ENCODE peak calls at places on chromosomes 5 and 9, in five cellular contexts. O is astrocyte of the hippocampus; N is mesenchymal stem cell; L is activated T-helper 1 cell treated with anti-CD3 and anti-CD28 coated beads, Interleukin-2, amount 50 U/mL, for 16 hours; Y is GM20000. S is an unnamed sample.

GRCh38 chr5:88660947-88661869 is 221.8 kb downstream of the MEF2C start:
- DNase-seq in N (peak; percentile 58), L (no peak), O (peak; percentile 99), Y (peak; percentile 86), S (peak; percentile 97)

GRCh38 chr5:149828161-149829011 is 98.3 kb downstream of the PPARGC1B start:
- DNase-seq in N (peak; percentile 92), Y (peak; percentile 83), L (peak; percentile 73), O (peak; percentile 94), S (peak; percentile 90)

GRCh38 chr9:13570521-13570974 is 291.1 kb upstream of the MPDZ start:
- DNase-seq in Y (no peak), O (no peak), L (no peak), N (no peak), S (no peak)

GRCh38 chr5:93794954-93795353 is 53.6 kb upstream of the POU5F2 start:
- DNase-seq in O (no peak), Y (no peak), N (no peak), L (no peak), S (no peak)

GRCh38 chr5:150009671-150010387 is 9.3 kb downstream of the HMGXB3 start:
- DNase-seq in Y (no peak), L (no peak), O (no peak), N (peak; percentile 10), S (no peak)

GRCh38 chr5:36683821-36684434 is 77.5 kb downstream of the SLC1A3 start:
- DNase-seq in Y (no peak), L (no peak), N (peak; percentile 69), O (no peak), S (no peak)

GRCh38 chr5:97231025-97231636 is 48.1 kb upstream of the RIOK2 start:
- DNase-seq in Y (peak; percentile 46), O (peak; percentile 83), L (no peak), N (peak; percentile 77), S (peak; percentile 86)

GRCh38 chr9:132699926-132700325 is 29.7 kb downstream of the GTF3C4 start:
- DNase-seq in Y (no peak), O (no peak), N (peak; percentile 34), L (no peak), S (no peak)

GRCh38 chr9:37476930-37477329 is 8.8 kb upstream of the POLR1E start:
- DNase-seq in L (no peak), Y (no peak), N (no peak), O (no peak), S (no peak)

GRCh38 chr9:129714393-129715051 is 38.3 kb downstream of the PTGES start:
- DNase-seq in Y (no peak), N (no peak), O (no peak), L (no peak), S (no peak)

GRCh38 chr5:103262422-103262871 is 3.9 kb downstream of the MACIR start:
- DNase-seq in Y (no peak), O (peak; percentile 42), L (no peak), N (peak; percentile 23), S (peak; percentile 64)

GRCh38 chr9:77708416-77708815 is 60.3 kb upstream of the GNA14 start:
- DNase-seq in O (peak; percentile 27), Y (no peak), L (no peak), N (peak; percentile 43), S (peak; percentile 69)

GRCh38 chr5:169695919-169696490 is 58.9 kb downstream of the DOCK2 start:
- DNase-seq in N (peak; percentile 94), Y (no peak), L (no peak), O (peak; percentile 96), S (peak; percentile 99)

GRCh38 chr9:137606005-137606601 is 617 bp downstream of the ARRDC1 start:
- DNase-seq in O (peak; percentile 47), L (no peak), N (no peak), Y (no peak), S (no peak)

GRCh38 chr5:31449175-31449574 is 82.7 kb downstream of the DROSHA start:
- DNase-seq in L (no peak), Y (no peak), N (no peak), O (peak; percentile 39), S (no peak)

GRCh38 chr5:82330506-82330905 is 52.4 kb upstream of the RPS23 start:
- DNase-seq in L (no peak), Y (no peak), N (no peak), O (no peak), S (no peak)

GRCh38 chr5:162384225-162384624 is 316.7 kb downstream of the GABRG2 start:
- DNase-seq in L (no peak), Y (no peak), O (no peak), N (no peak), S (no peak)

GRCh38 chr5:173016621-173017046 is 33.1 kb downstream of the ATP6V0E1 start:
- DNase-seq in O (peak; percentile 78), L (no peak), N (peak; percentile 90), Y (no peak), S (peak; percentile 73)

GRCh38 chr5:83095973-83096539 is 18.7 kb downstream of the XRCC4 start:
- DNase-seq in Y (no peak), N (peak; percentile 85), O (peak; percentile 89), L (no peak), S (peak; percentile 80)

GRCh38 chr5:114857951-114858401 is 311.7 kb downstream of the TRIM36 start:
- DNase-seq in Y (no peak), L (no peak), N (no peak), O (peak; percentile 75), S (peak; percentile 19)

GRCh38 chr5:174317261-174317894 is 271.9 kb downstream of the NSG2 start:
- DNase-seq in Y (peak; percentile 39), L (no peak), N (peak; percentile 66), O (peak; percentile 79), S (peak; percentile 39)

GRCh38 chr5:150036513-150036912 is 36.0 kb downstream of the HMGXB3 start:
- DNase-seq in N (peak; percentile 98), L (no peak), O (peak; percentile 94), Y (no peak), S (peak; percentile 97)

GRCh38 chr5:61329729-61330128 is 2.3 kb upstream of the ZSWIM6 start:
- DNase-seq in L (no peak), O (peak; percentile 44), Y (peak; percentile 35), N (peak; percentile 83), S (no peak)

GRCh38 chr9:136396219-136396515 is 3.8 kb downstream of the SNAPC4 start:
- DNase-seq in O (no peak), L (no peak), N (no peak), Y (no peak), S (no peak)

GRCh38 chr9:71726723-71727122 is 41.6 kb downstream of the CEMIP2 start:
- DNase-seq in Y (no peak), L (no peak), O (no peak), N (no peak), S (no peak)

GRCh38 chr9:89421595-89421994 is 76.3 kb downstream of the SEMA4D start:
- DNase-seq in Y (no peak), O (peak; percentile 40), N (no peak), L (no peak), S (peak; percentile 10)

GRCh38 chr9:96566401-96567202 is 53.0 kb downstream of the CDC14B start:
- DNase-seq in N (peak; percentile 74), Y (peak; percentile 90), L (peak; percentile 72), O (peak; percentile 65), S (peak; percentile 38)